ENCODE peak calls at places on chromosomes 5 and 9, in six cellular contexts. V is mammary epithelial cell, A is gastrocnemius medialis, S is A549, J is endodermal cell, D is MM.1S. U is an unnamed sample.

GRCh38 chr9:6243746-6244145 is 28.1 kb downstream of the IL33 start:
- DNase-seq in V (peak), A (no peak), S (no peak), J (no peak), D (no peak), U (peak)

GRCh38 chr5:179280095-179280490 is 65.2 kb downstream of the ADAMTS2 start:
- DNase-seq in V (no peak), A (no peak), S (no peak), J (no peak), D (no peak), U (no peak)

GRCh38 chr5:72234265-72234700 is 85.8 kb downstream of the MRPS27 start:
- DNase-seq in V (peak), A (no peak), S (no peak), J (no peak), D (no peak), U (peak)

GRCh38 chr9:21591221-21592062 is 109.3 kb upstream of the IFNE start:
- DNase-seq in V (peak), A (peak), S (peak), J (peak), D (no peak), U (peak)

GRCh38 chr9:13457795-13458194 is 178.3 kb upstream of the MPDZ start:
- DNase-seq in V (no peak), A (no peak), S (no peak), J (no peak), D (no peak), U (no peak)

GRCh38 chr5:150523472-150524350 is 15.8 kb downstream of the NDST1 start:
- DNase-seq in V (peak), A (no peak), S (peak), J (peak), D (peak), U (no peak)

GRCh38 chr5:1409386-1410110 is 35.7 kb downstream of the SLC6A3 start:
- DNase-seq in V (peak), A (no peak), S (no peak), J (peak), D (peak), U (no peak)

GRCh38 chr5:171975877-171976667 is 30.4 kb downstream of the FBXW11 start:
- DNase-seq in V (no peak), A (no peak), S (no peak), J (no peak), D (no peak), U (no peak)

GRCh38 chr5:170221319-170221718 is 11.5 kb upstream of the C5orf58 start:
- DNase-seq in V (no peak), A (no peak), S (no peak), J (no peak), D (no peak), U (no peak)

GRCh38 chr5:53323943-53324642 is 156.3 kb upstream of the FST start:
- DNase-seq in V (peak), A (no peak), S (no peak), J (no peak), D (peak), U (peak)

GRCh38 chr5:3303777-3304176 is 291.9 kb upstream of the IRX1 start:
- DNase-seq in V (no peak), A (no peak), S (no peak), J (peak), D (no peak), U (no peak)

GRCh38 chr5:120139039-120139438 is 325.1 kb upstream of the PRR16 start:
- DNase-seq in V (peak), A (no peak), S (peak), J (no peak), D (no peak), U (peak)

GRCh38 chr5:157529002-157529401 is 46.6 kb downstream of the ADAM19 start:
- DNase-seq in V (no peak), A (no peak), S (no peak), J (no peak), D (no peak), U (no peak)

GRCh38 chr5:109876030-109876726 is 186.5 kb downstream of the MAN2A1 start:
- DNase-seq in V (no peak), A (no peak), S (no peak), J (no peak), D (no peak), U (no peak)

GRCh38 chr9:124835026-124835501 is 18.2 kb upstream of the WDR38 start:
- DNase-seq in V (peak), A (no peak), S (no peak), J (no peak), D (no peak), U (no peak)

GRCh38 chr5:158975363-158975762 is 124.4 kb downstream of the EBF1 start:
- DNase-seq in V (no peak), A (no peak), S (no peak), J (no peak), D (no peak), U (no peak)

GRCh38 chr5:54234304-54234938 is 76.0 kb downstream of the ARL15 start:
- DNase-seq in V (peak), A (no peak), S (peak), J (no peak), D (peak), U (no peak)

GRCh38 chr5:83157120-83157519 is 79.8 kb downstream of the XRCC4 start:
- DNase-seq in V (no peak), A (no peak), S (no peak), J (no peak), D (no peak), U (no peak)

GRCh38 chr5:124883686-124884085 is 137.2 kb upstream of the ZNF608 start:
- DNase-seq in V (no peak), A (no peak), S (no peak), J (no peak), D (no peak), U (no peak)

GRCh38 chr9:5900622-5901021 is 9.9 kb downstream of the MLANA start:
- DNase-seq in V (no peak), A (no peak), S (no peak), J (no peak), D (no peak), U (no peak)

GRCh38 chr5:169696621-169697517 is 59.8 kb downstream of the DOCK2 start:
- DNase-seq in V (peak), A (no peak), S (no peak), J (no peak), D (no peak), U (no peak)

GRCh38 chr5:68547621-68548020 is 332.1 kb downstream of the PIK3R1 start:
- DNase-seq in V (no peak), A (no peak), S (no peak), J (no peak), D (no peak), U (no peak)

GRCh38 chr5:142323480-142324376 is 1.1 kb downstream of the SPRY4 start:
- DNase-seq in V (peak), A (no peak), S (peak), J (peak), D (no peak), U (no peak)

GRCh38 chr5:135322271-135322670 is 76.8 kb downstream of the MACROH2A1 start:
- DNase-seq in V (no peak), A (no peak), S (no peak), J (peak), D (no peak), U (no peak)

GRCh38 chr9:107361816-107362215 is 78.7 kb downstream of the RAD23B start:
- DNase-seq in V (peak), A (no peak), S (no peak), J (peak), D (peak), U (no peak)

GRCh38 chr5:3698412-3698811 is 102.8 kb downstream of the IRX1 start:
- DNase-seq in V (no peak), A (no peak), S (no peak), J (no peak), D (no peak), U (no peak)

GRCh38 chr5:148697177-148697820 is 43.0 kb upstream of the HTR4 start:
- DNase-seq in V (peak), A (no peak), S (no peak), J (no peak), D (no peak), U (peak)

GRCh38 chr9:130327070-130327780 is 61.7 kb downstream of the HMCN2 start:
- DNase-seq in V (no peak), A (no peak), S (peak), J (peak), D (no peak), U (no peak)

GRCh38 chr5:31492824-31493223 is 39.1 kb downstream of the DROSHA start:
- DNase-seq in V (no peak), A (no peak), S (no peak), J (peak), D (no peak), U (no peak)

GRCh38 chr5:5418764-5419163 is 3.7 kb upstream of the ICE1 start:
- DNase-seq in V (no peak), A (no peak), S (no peak), J (no peak), D (peak), U (no peak)

GRCh38 chr9:130387398-130387797 is 57.4 kb upstream of the ASS1 start:
- DNase-seq in V (no peak), A (no peak), S (no peak), J (no peak), D (no peak), U (no peak)

GRCh38 chr5:1081519-1081918 is 30.3 kb downstream of the SLC12A7 start:
- DNase-seq in V (no peak), A (no peak), S (no peak), J (no peak), D (no peak), U (no peak)

GRCh38 chr9:127850286-127850830 is 4.1 kb downstream of the ENG start:
- DNase-seq in V (no peak), A (no peak), S (no peak), J (no peak), D (no peak), U (no peak)

GRCh38 chr9:123669355-123669754 is 260.6 kb downstream of the DENND1A start:
- DNase-seq in V (no peak), A (no peak), S (no peak), J (no peak), D (no peak), U (no peak)

GRCh38 chr5:75710630-75711029 is 6.6 kb downstream of the POC5 start:
- DNase-seq in V (no peak), A (no peak), S (no peak), J (no peak), D (no peak), U (no peak)

GRCh38 chr5:145825751-145826180 is 9.4 kb downstream of the PRELID2 start:
- DNase-seq in V (peak), A (no peak), S (peak), J (no peak), D (peak), U (no peak)

GRCh38 chr5:76954383-76954763 is 1.5 kb downstream of the CRHBP start:
- DNase-seq in V (no peak), A (no peak), S (no peak), J (peak), D (no peak), U (no peak)

GRCh38 chr5:177109810-177110209 is 23.1 kb downstream of the FGFR4 start:
- DNase-seq in V (no peak), A (no peak), S (no peak), J (peak), D (no peak), U (no peak)

DNA sequence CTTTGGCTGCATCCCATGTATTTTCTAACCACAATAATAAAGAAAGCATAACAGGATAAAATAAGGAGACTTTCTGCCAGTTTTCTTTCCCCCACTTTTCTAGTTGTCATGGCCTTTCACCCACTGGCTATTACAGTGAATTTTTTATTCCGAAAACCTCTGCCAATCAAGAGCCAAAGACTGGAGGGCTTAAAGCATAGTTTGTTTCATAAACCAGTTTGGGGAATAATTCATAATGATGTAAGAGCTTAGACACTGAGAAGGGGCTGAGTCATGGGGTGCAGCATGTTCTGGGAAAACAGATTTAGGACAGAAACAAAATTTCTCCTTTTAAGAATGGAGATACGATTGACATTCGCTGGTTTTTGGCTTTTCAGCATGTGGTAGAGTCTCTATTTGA is 4.5 kb upstream of the GLIPR2 start:
- DNase-seq in V (peak), A (no peak), S (no peak), J (no peak), D (no peak), U (no peak)
- H3K27ac ChIP-seq in V (no peak), A (no peak), S (no peak), J (no peak), D (no peak), U (peak)

GRCh38 chr5:167814828-167815227 is 476.6 kb upstream of the WWC1 start:
- DNase-seq in V (peak), A (no peak), S (no peak), J (peak), D (no peak), U (peak)
- H3K27ac ChIP-seq in V (peak), A (no peak), S (no peak), J (no peak), D (no peak), U (peak)

GRCh38 chr5:78545406-78545805 is 103.2 kb downstream of the LHFPL2 start:
- DNase-seq in V (no peak), A (no peak), S (no peak), J (no peak), D (no peak), U (no peak)

GRCh38 chr5:78548216-78548615 is 100.4 kb downstream of the LHFPL2 start:
- DNase-seq in V (no peak), A (no peak), S (no peak), J (no peak), D (no peak), U (no peak)

GRCh38 chr5:78547731-78548189 is 100.8 kb downstream of the LHFPL2 start:
- DNase-seq in V (no peak), A (peak), S (no peak), J (no peak), D (no peak), U (no peak)

GRCh38 chr5:78546597-78546996 is 102.0 kb downstream of the LHFPL2 start:
- DNase-seq in V (no peak), A (no peak), S (no peak), J (no peak), D (no peak), U (no peak)

DNA sequence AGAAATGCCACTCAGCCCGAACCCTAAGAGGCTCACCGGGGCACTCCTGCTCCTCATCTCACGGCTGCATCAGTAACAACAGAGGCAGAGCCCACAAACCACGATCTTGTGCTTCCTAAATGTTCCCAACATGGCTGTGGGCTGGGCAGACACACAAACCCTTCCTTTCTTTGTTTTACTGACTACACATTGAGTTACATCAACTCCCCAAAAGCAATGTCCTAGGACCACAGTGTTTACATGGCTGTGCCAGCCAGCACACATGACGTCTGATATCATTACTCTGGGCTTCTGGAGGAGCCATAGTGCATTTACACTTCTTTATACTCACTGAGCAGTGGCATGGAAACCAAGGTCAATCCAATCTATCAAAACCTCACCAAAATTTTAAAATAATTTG is 101.4 kb downstream of the LHFPL2 start:
- DNase-seq in V (no peak), A (no peak), S (no peak), J (no peak), D (no peak), U (no peak)
- H3K27ac ChIP-seq in V (no peak), A (peak), S (no peak), J (no peak), D (no peak), U (no peak)

GRCh38 chr9:132288956-132289355 is 65.8 kb downstream of the SETX start:
- DNase-seq in V (no peak), A (no peak), S (no peak), J (no peak), D (no peak), U (no peak)
- H3K27ac ChIP-seq in V (no peak), A (peak), S (no peak), J (no peak), D (no peak), U (no peak)

GRCh38 chr5:160271396-160271795 is 41.0 kb downstream of the CCNJL start:
- DNase-seq in V (no peak), A (no peak), S (no peak), J (peak), D (no peak), U (no peak)
- H3K27ac ChIP-seq in V (no peak), A (no peak), S (no peak), J (no peak), D (no peak), U (peak)

U was measured in epithelial cell of prostate.